ENCODE peak calls at places on chromosomes 3 and 15, in five cellular contexts. One of them, this sample, is unnamed.
A peak's percentile ranks its signal among the peaks of the same experiment; 100 is the strongest.

GRCh38 chr3:136954246-136954645 is 3.5 kb upstream of the IL20RB start:
- DNase-seq in gastrocnemius medialis: no peak
- DNase-seq in lung: no peak
- DNase-seq in A549: no peak
- DNase-seq in psoas muscle: no peak
- DNase-seq in this sample: no peak

GRCh38 chr3:106281231-106281630 is 412.4 kb upstream of the CBLB start:
- DNase-seq in psoas muscle: no peak
- DNase-seq in A549: no peak
- DNase-seq in gastrocnemius medialis: no peak
- DNase-seq in lung: no peak
- DNase-seq in this sample: no peak

GRCh38 chr15:46120713-46121112 is 485.9 kb downstream of the SQOR start:
- DNase-seq in lung: no peak
- DNase-seq in A549: no peak
- DNase-seq in gastrocnemius medialis: no peak
- DNase-seq in psoas muscle: no peak
- DNase-seq in this sample: no peak

GRCh38 chr3:178320481-178321352 is 215.5 kb upstream of the KCNMB2 start:
- DNase-seq in psoas muscle: no peak
- DNase-seq in A549: no peak
- DNase-seq in lung: no peak
- DNase-seq in gastrocnemius medialis: peak; percentile 43
- DNase-seq in this sample: peak; percentile 70

GRCh38 chr3:8608041-8608790 is 36.4 kb downstream of the SSUH2 start:
- DNase-seq in A549: no peak
- DNase-seq in psoas muscle: no peak
- DNase-seq in gastrocnemius medialis: no peak
- DNase-seq in lung: no peak
- DNase-seq in this sample: no peak

GRCh38 chr3:181056276-181056675 is 66.7 kb upstream of the DNAJC19 start:
- DNase-seq in lung: no peak
- DNase-seq in gastrocnemius medialis: no peak
- DNase-seq in psoas muscle: no peak
- DNase-seq in A549: no peak
- DNase-seq in this sample: no peak

GRCh38 chr15:76149291-76149910 is 89.6 kb downstream of the TMEM266 start:
- DNase-seq in psoas muscle: no peak
- DNase-seq in gastrocnemius medialis: no peak
- DNase-seq in lung: no peak
- DNase-seq in A549: no peak
- DNase-seq in this sample: no peak

GRCh38 chr3:88863196-88863595 is 244.2 kb upstream of the EPHA3 start:
- DNase-seq in psoas muscle: no peak
- DNase-seq in lung: no peak
- DNase-seq in gastrocnemius medialis: no peak
- DNase-seq in A549: no peak
- DNase-seq in this sample: no peak

GRCh38 chr3:155946178-155946577 is 75.7 kb downstream of the GMPS start:
- DNase-seq in psoas muscle: no peak
- DNase-seq in A549: no peak
- DNase-seq in lung: no peak
- DNase-seq in gastrocnemius medialis: no peak
- DNase-seq in this sample: peak; percentile 85

GRCh38 chr15:85831415-85832113 is 36.8 kb upstream of the KLHL25 start:
- DNase-seq in lung: peak; percentile 41
- DNase-seq in psoas muscle: peak; percentile 78
- DNase-seq in gastrocnemius medialis: peak; percentile 58
- DNase-seq in A549: peak; percentile 54
- DNase-seq in this sample: peak; percentile 72

GRCh38 chr3:171772427-171773056 is 37.7 kb downstream of the PLD1 start:
- DNase-seq in lung: peak; percentile 39
- DNase-seq in A549: peak; percentile 38
- DNase-seq in psoas muscle: peak; percentile 67
- DNase-seq in gastrocnemius medialis: peak; percentile 28
- DNase-seq in this sample: peak; percentile 82

GRCh38 chr3:25468866-25469319 is 40.8 kb downstream of the RARB start:
- DNase-seq in psoas muscle: peak; percentile 85
- DNase-seq in A549: no peak
- DNase-seq in lung: no peak
- DNase-seq in gastrocnemius medialis: peak; percentile 49
- DNase-seq in this sample: peak; percentile 84

GRCh38 chr3:108806316-108806715 is 16.3 kb upstream of the TRAT1 start:
- DNase-seq in gastrocnemius medialis: no peak
- DNase-seq in A549: no peak
- DNase-seq in lung: no peak
- DNase-seq in psoas muscle: no peak
- DNase-seq in this sample: no peak

GRCh38 chr3:64187065-64187959 is 38.0 kb downstream of the PRICKLE2 start:
- DNase-seq in gastrocnemius medialis: peak; percentile 35
- DNase-seq in psoas muscle: no peak
- DNase-seq in lung: peak; percentile 45
- DNase-seq in A549: peak; percentile 64
- DNase-seq in this sample: peak; percentile 97

GRCh38 chr3:186583820-186584219 is 13.3 kb downstream of the DNAJB11 start:
- DNase-seq in gastrocnemius medialis: no peak
- DNase-seq in psoas muscle: no peak
- DNase-seq in A549: no peak
- DNase-seq in lung: no peak
- DNase-seq in this sample: no peak

GRCh38 chr3:75342425-75342824 is 321.7 kb upstream of the FRG2C start:
- DNase-seq in A549: no peak
- DNase-seq in lung: no peak
- DNase-seq in psoas muscle: no peak
- DNase-seq in gastrocnemius medialis: no peak
- DNase-seq in this sample: no peak

GRCh38 chr3:160134964-160135363 is 90.3 kb upstream of the C3orf80 start:
- DNase-seq in gastrocnemius medialis: no peak
- DNase-seq in lung: no peak
- DNase-seq in A549: no peak
- DNase-seq in psoas muscle: no peak
- DNase-seq in this sample: peak; percentile 90

GRCh38 chr3:156396851-156397250 is 158.1 kb downstream of the SSR3 start:
- DNase-seq in lung: no peak
- DNase-seq in psoas muscle: no peak
- DNase-seq in A549: no peak
- DNase-seq in gastrocnemius medialis: no peak
- DNase-seq in this sample: no peak

GRCh38 chr15:87369269-87369668 is 887.3 kb downstream of the NTRK3 start:
- DNase-seq in gastrocnemius medialis: no peak
- DNase-seq in lung: no peak
- DNase-seq in psoas muscle: no peak
- DNase-seq in A549: no peak
- DNase-seq in this sample: peak; percentile 90

GRCh38 chr3:50156991-50157493 is 1.9 kb downstream of the SEMA3F start:
- DNase-seq in psoas muscle: no peak
- DNase-seq in A549: peak; percentile 17
- DNase-seq in lung: no peak
- DNase-seq in gastrocnemius medialis: no peak
- DNase-seq in this sample: peak; percentile 47

GRCh38 chr3:47444103-47444502 is 31.6 kb downstream of the SCAP start:
- DNase-seq in gastrocnemius medialis: no peak
- DNase-seq in A549: no peak
- DNase-seq in lung: no peak
- DNase-seq in psoas muscle: no peak
- DNase-seq in this sample: no peak

GRCh38 chr3:18047052-18047451 is 304.6 kb upstream of the TBC1D5 start:
- DNase-seq in lung: no peak
- DNase-seq in A549: no peak
- DNase-seq in gastrocnemius medialis: no peak
- DNase-seq in psoas muscle: no peak
- DNase-seq in this sample: no peak

GRCh38 chr3:7520059-7520458 is 659.1 kb downstream of the GRM7 start:
- DNase-seq in gastrocnemius medialis: no peak
- DNase-seq in lung: no peak
- DNase-seq in A549: no peak
- DNase-seq in psoas muscle: no peak
- DNase-seq in this sample: no peak

GRCh38 chr3:40842714-40843113 is 318.0 kb downstream of the ZNF621 start:
- DNase-seq in gastrocnemius medialis: no peak
- DNase-seq in A549: no peak
- DNase-seq in psoas muscle: no peak
- DNase-seq in lung: no peak
- DNase-seq in this sample: no peak

GRCh38 chr15:62932436-62932835 is 110.1 kb upstream of the TPM1 start:
- DNase-seq in psoas muscle: no peak
- DNase-seq in lung: no peak
- DNase-seq in A549: no peak
- DNase-seq in gastrocnemius medialis: no peak
- DNase-seq in this sample: peak; percentile 85

GRCh38 chr3:60126905-60127304 is 1077.1 kb upstream of the CFAP20DC start:
- DNase-seq in gastrocnemius medialis: no peak
- DNase-seq in A549: no peak
- DNase-seq in lung: no peak
- DNase-seq in psoas muscle: no peak
- DNase-seq in this sample: no peak

GRCh38 chr3:193190387-193190786 is 50.6 kb upstream of the PLAAT1 start:
- DNase-seq in A549: peak; percentile 4
- DNase-seq in psoas muscle: no peak
- DNase-seq in gastrocnemius medialis: peak; percentile 26
- DNase-seq in lung: peak; percentile 29
- DNase-seq in this sample: peak; percentile 3

GRCh38 chr3:74268753-74269152 is 345.7 kb downstream of the CNTN3 start:
- DNase-seq in lung: no peak
- DNase-seq in A549: no peak
- DNase-seq in gastrocnemius medialis: no peak
- DNase-seq in psoas muscle: no peak
- DNase-seq in this sample: peak; percentile 43

GRCh38 chr3:159994182-159994581 is 5.5 kb downstream of the IL12A start:
- DNase-seq in lung: no peak
- DNase-seq in gastrocnemius medialis: no peak
- DNase-seq in psoas muscle: no peak
- DNase-seq in A549: no peak
- DNase-seq in this sample: no peak

GRCh38 chr3:71152892-71153265 is 430.6 kb downstream of the FOXP1 start:
- DNase-seq in lung: no peak
- DNase-seq in gastrocnemius medialis: no peak
- DNase-seq in psoas muscle: no peak
- DNase-seq in A549: no peak
- DNase-seq in this sample: no peak

DNA sequence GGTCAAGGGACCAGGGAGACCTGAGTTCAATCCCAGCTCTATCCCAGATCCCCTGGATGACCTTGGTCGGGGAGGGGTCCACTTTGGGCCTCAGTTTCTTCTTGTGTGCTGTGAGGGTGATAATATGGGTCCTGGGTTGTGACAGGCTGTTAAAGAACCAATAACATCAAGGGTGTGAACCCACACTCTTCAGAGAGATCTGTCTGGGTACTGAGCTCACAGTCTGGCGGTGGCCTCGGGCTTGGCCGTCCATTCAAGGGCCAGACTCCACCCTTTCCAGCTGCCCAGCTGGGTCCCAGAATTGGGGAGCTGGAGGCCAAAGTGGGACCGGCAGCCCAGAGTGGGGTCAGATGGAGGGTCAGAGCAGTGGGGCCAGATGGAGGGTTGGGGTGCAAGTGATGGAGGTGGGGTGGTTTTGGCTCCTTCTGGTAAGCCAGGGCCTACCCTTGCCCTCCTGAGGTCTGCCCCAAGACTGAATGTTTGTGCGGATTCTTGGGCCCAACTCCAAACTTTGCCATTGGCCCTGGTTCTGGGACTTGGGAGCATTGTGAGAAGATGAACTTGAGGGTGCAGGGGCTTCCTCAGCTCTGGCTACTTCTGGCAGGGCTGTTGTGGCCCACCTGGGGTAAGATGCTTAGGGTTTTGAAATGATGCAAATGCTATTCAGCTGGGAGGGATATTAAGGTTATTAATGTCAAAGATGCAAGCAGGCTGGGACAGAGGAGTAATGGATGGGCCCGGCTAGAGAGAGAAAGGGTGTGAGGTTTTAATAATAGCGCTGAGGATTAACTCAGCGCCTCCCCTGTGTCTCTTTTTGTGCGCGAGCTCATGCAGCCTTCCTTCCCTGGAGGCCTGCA is 1.5 kb downstream of the CORO2B start:
- DNase-seq in lung: no peak
- DNase-seq in A549: no peak
- DNase-seq in gastrocnemius medialis: peak; percentile 22
- DNase-seq in psoas muscle: peak; percentile 79
- DNase-seq in this sample: no peak
- H3K4me3 ChIP-seq in lung: no peak overlapping the region
- H3K4me3 ChIP-seq in A549: no peak overlapping the region
- H3K4me3 ChIP-seq in gastrocnemius medialis: no peak overlapping the region
- H3K4me3 ChIP-seq in psoas muscle: peak overlapping the region; percentile 71
- H3K4me3 ChIP-seq in this sample: peak overlapping the region; percentile 62

GRCh38 chr3:19901337-19901736 is 32.7 kb downstream of the EFHB start:
- DNase-seq in A549: no peak
- DNase-seq in lung: no peak
- DNase-seq in gastrocnemius medialis: no peak
- DNase-seq in psoas muscle: no peak
- DNase-seq in this sample: peak; percentile 39
- H3K4me3 ChIP-seq in A549: no peak overlapping the region
- H3K4me3 ChIP-seq in lung: no peak overlapping the region
- H3K4me3 ChIP-seq in gastrocnemius medialis: no peak overlapping the region
- H3K4me3 ChIP-seq in psoas muscle: no peak overlapping the region
- H3K4me3 ChIP-seq in this sample: no peak overlapping the region

GRCh38 chr3:147977001-147977400 is 567.8 kb downstream of the ZIC1 start:
- DNase-seq in psoas muscle: no peak
- DNase-seq in gastrocnemius medialis: no peak
- DNase-seq in lung: no peak
- DNase-seq in A549: no peak
- DNase-seq in this sample: no peak
- H3K4me3 ChIP-seq in psoas muscle: no peak overlapping the region
- H3K4me3 ChIP-seq in gastrocnemius medialis: no peak overlapping the region
- H3K4me3 ChIP-seq in lung: no peak overlapping the region
- H3K4me3 ChIP-seq in A549: no peak overlapping the region
- H3K4me3 ChIP-seq in this sample: no peak overlapping the region

GRCh38 chr15:32859996-32860395 is 142.2 kb downstream of the GREM1 start:
- DNase-seq in lung: no peak
- DNase-seq in gastrocnemius medialis: no peak
- DNase-seq in psoas muscle: no peak
- DNase-seq in A549: no peak
- DNase-seq in this sample: no peak

GRCh38 chr15:32859246-32859645 is 141.4 kb downstream of the GREM1 start:
- DNase-seq in gastrocnemius medialis: no peak
- DNase-seq in psoas muscle: no peak
- DNase-seq in A549: no peak
- DNase-seq in lung: no peak
- DNase-seq in this sample: no peak

GRCh38 chr15:32864841-32865240 is 147.0 kb downstream of the GREM1 start:
- DNase-seq in gastrocnemius medialis: no peak
- DNase-seq in psoas muscle: no peak
- DNase-seq in lung: no peak
- DNase-seq in A549: no peak
- DNase-seq in this sample: no peak

GRCh38 chr15:32864051-32864450 is 146.2 kb downstream of the GREM1 start:
- DNase-seq in lung: no peak
- DNase-seq in A549: no peak
- DNase-seq in psoas muscle: no peak
- DNase-seq in gastrocnemius medialis: no peak
- DNase-seq in this sample: no peak

DNA sequence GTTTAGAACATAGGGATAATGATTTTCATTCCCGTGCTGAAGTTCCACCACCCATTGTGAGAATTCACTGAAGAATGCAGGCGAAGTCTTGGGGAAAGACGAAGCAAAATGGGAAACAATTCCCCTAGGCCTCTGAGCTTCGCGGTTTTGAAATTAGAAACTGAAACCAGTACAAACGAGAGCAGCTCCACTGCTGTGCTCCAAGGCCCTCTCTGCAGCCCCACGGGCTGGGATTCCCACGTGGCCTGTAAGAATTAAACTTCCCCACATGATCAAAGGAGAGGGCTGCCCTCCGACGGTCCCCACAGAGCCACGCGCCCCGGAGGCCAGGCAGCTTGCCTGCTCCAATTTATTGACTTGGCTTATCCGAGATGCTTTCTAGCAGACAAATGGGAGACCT is 143.9 kb downstream of the GREM1 start:
- DNase-seq in psoas muscle: peak; percentile 58
- DNase-seq in lung: no peak
- DNase-seq in A549: no peak
- DNase-seq in gastrocnemius medialis: no peak
- DNase-seq in this sample: no peak
- H3K4me3 ChIP-seq in psoas muscle: peak overlapping the region; percentile 20
- H3K4me3 ChIP-seq in lung: no peak overlapping the region
- H3K4me3 ChIP-seq in A549: no peak overlapping the region
- H3K4me3 ChIP-seq in gastrocnemius medialis: peak overlapping the region; percentile 29
- H3K4me3 ChIP-seq in this sample: no peak overlapping the region